ENCODE peak calls at places on chromosomes 12 and 14, in ten cellular contexts. One of them, this sample, is unnamed.

GRCh38 chr12:6200266-6201198 is at the start of gene CD9:
- DNase-seq in left lung: peak
- DNase-seq in tibial nerve: peak
- DNase-seq in caudate nucleus: no peak
- DNase-seq in ovary: peak
- DNase-seq in neuronal stem cell: no peak
- DNase-seq in GM23338: peak
- DNase-seq in IMR-90: no peak
- DNase-seq in AG04450: no peak
- DNase-seq in heart right ventricle: peak
- DNase-seq in this sample: peak

GRCh38 chr12:12954361-12954760 is 2.4 kb upstream of the GPRC5D start:
- DNase-seq in ovary: no peak
- DNase-seq in heart right ventricle: no peak
- DNase-seq in IMR-90: peak
- DNase-seq in tibial nerve: no peak
- DNase-seq in GM23338: no peak
- DNase-seq in caudate nucleus: no peak
- DNase-seq in left lung: no peak
- DNase-seq in neuronal stem cell: no peak
- DNase-seq in AG04450: no peak
- DNase-seq in this sample: peak

GRCh38 chr12:54294914-54295566 is 5.8 kb downstream of the NFE2 start:
- DNase-seq in GM23338: no peak
- DNase-seq in left lung: no peak
- DNase-seq in ovary: no peak
- DNase-seq in heart right ventricle: no peak
- DNase-seq in neuronal stem cell: no peak
- DNase-seq in AG04450: no peak
- DNase-seq in IMR-90: no peak
- DNase-seq in caudate nucleus: no peak
- DNase-seq in tibial nerve: no peak
- DNase-seq in this sample: no peak

GRCh38 chr12:70756118-70756517 is 118.9 kb upstream of the PTPRB start:
- DNase-seq in AG04450: no peak
- DNase-seq in neuronal stem cell: no peak
- DNase-seq in IMR-90: peak
- DNase-seq in GM23338: no peak
- DNase-seq in left lung: no peak
- DNase-seq in heart right ventricle: no peak
- DNase-seq in caudate nucleus: no peak
- DNase-seq in ovary: no peak
- DNase-seq in tibial nerve: no peak
- DNase-seq in this sample: no peak

GRCh38 chr12:104423273-104423672 is 33.5 kb upstream of the CHST11 start:
- DNase-seq in left lung: no peak
- DNase-seq in tibial nerve: no peak
- DNase-seq in IMR-90: no peak
- DNase-seq in ovary: no peak
- DNase-seq in caudate nucleus: no peak
- DNase-seq in GM23338: no peak
- DNase-seq in heart right ventricle: no peak
- DNase-seq in neuronal stem cell: no peak
- DNase-seq in AG04450: no peak
- DNase-seq in this sample: no peak

GRCh38 chr12:66500841-66501240 is 178.0 kb downstream of the GRIP1 start:
- DNase-seq in GM23338: no peak
- DNase-seq in ovary: no peak
- DNase-seq in IMR-90: no peak
- DNase-seq in heart right ventricle: no peak
- DNase-seq in neuronal stem cell: no peak
- DNase-seq in tibial nerve: no peak
- DNase-seq in left lung: no peak
- DNase-seq in AG04450: no peak
- DNase-seq in caudate nucleus: no peak
- DNase-seq in this sample: no peak

GRCh38 chr12:89187507-89187906 is 164.8 kb downstream of the DUSP6 start:
- DNase-seq in neuronal stem cell: no peak
- DNase-seq in AG04450: no peak
- DNase-seq in heart right ventricle: no peak
- DNase-seq in GM23338: no peak
- DNase-seq in tibial nerve: no peak
- DNase-seq in caudate nucleus: no peak
- DNase-seq in ovary: no peak
- DNase-seq in left lung: no peak
- DNase-seq in IMR-90: no peak
- DNase-seq in this sample: no peak

GRCh38 chr12:77047341-77048202 is 17.8 kb downstream of the E2F7 start:
- DNase-seq in ovary: no peak
- DNase-seq in IMR-90: no peak
- DNase-seq in left lung: no peak
- DNase-seq in heart right ventricle: no peak
- DNase-seq in tibial nerve: no peak
- DNase-seq in AG04450: no peak
- DNase-seq in neuronal stem cell: no peak
- DNase-seq in caudate nucleus: no peak
- DNase-seq in GM23338: no peak
- DNase-seq in this sample: no peak

GRCh38 chr14:69281450-69282169 is 21.7 kb downstream of the GALNT16 start:
- DNase-seq in ovary: no peak
- DNase-seq in heart right ventricle: no peak
- DNase-seq in AG04450: no peak
- DNase-seq in IMR-90: peak
- DNase-seq in left lung: no peak
- DNase-seq in GM23338: no peak
- DNase-seq in tibial nerve: no peak
- DNase-seq in caudate nucleus: no peak
- DNase-seq in neuronal stem cell: no peak
- DNase-seq in this sample: no peak

GRCh38 chr12:42790761-42791151 is 201.2 kb upstream of the PRICKLE1 start:
- DNase-seq in GM23338: no peak
- DNase-seq in heart right ventricle: no peak
- DNase-seq in caudate nucleus: no peak
- DNase-seq in left lung: no peak
- DNase-seq in AG04450: no peak
- DNase-seq in tibial nerve: no peak
- DNase-seq in IMR-90: peak
- DNase-seq in neuronal stem cell: no peak
- DNase-seq in ovary: no peak
- DNase-seq in this sample: no peak

GRCh38 chr12:63079791-63080395 is 71.1 kb downstream of the AVPR1A start:
- DNase-seq in left lung: no peak
- DNase-seq in heart right ventricle: no peak
- DNase-seq in tibial nerve: no peak
- DNase-seq in caudate nucleus: no peak
- DNase-seq in neuronal stem cell: no peak
- DNase-seq in IMR-90: no peak
- DNase-seq in ovary: no peak
- DNase-seq in GM23338: no peak
- DNase-seq in AG04450: no peak
- DNase-seq in this sample: no peak

GRCh38 chr12:104286538-104287482 is 16.7 kb upstream of the EID3 start:
- DNase-seq in heart right ventricle: peak
- DNase-seq in ovary: peak
- DNase-seq in tibial nerve: peak
- DNase-seq in AG04450: peak
- DNase-seq in neuronal stem cell: peak
- DNase-seq in IMR-90: peak
- DNase-seq in caudate nucleus: peak
- DNase-seq in GM23338: peak
- DNase-seq in left lung: peak
- DNase-seq in this sample: peak

GRCh38 chr12:51821423-51822260 is 26.9 kb downstream of the FIGNL2 start:
- DNase-seq in left lung: no peak
- DNase-seq in neuronal stem cell: no peak
- DNase-seq in IMR-90: no peak
- DNase-seq in ovary: no peak
- DNase-seq in GM23338: peak
- DNase-seq in tibial nerve: no peak
- DNase-seq in heart right ventricle: peak
- DNase-seq in caudate nucleus: no peak
- DNase-seq in AG04450: no peak
- DNase-seq in this sample: no peak
- H3K27ac ChIP-seq in left lung: peak
- H3K27ac ChIP-seq in neuronal stem cell: no peak
- H3K27ac ChIP-seq in IMR-90: peak
- H3K27ac ChIP-seq in ovary: no peak
- H3K27ac ChIP-seq in GM23338: no peak
- H3K27ac ChIP-seq in tibial nerve: no peak
- H3K27ac ChIP-seq in heart right ventricle: no peak
- H3K27ac ChIP-seq in caudate nucleus: peak
- H3K27ac ChIP-seq in AG04450: peak
- H3K27ac ChIP-seq in this sample: no peak

GRCh38 chr14:30893819-30894218 is 19.5 kb downstream of the COCH start:
- DNase-seq in GM23338: no peak
- DNase-seq in left lung: no peak
- DNase-seq in IMR-90: no peak
- DNase-seq in ovary: no peak
- DNase-seq in AG04450: no peak
- DNase-seq in neuronal stem cell: no peak
- DNase-seq in heart right ventricle: no peak
- DNase-seq in caudate nucleus: no peak
- DNase-seq in tibial nerve: no peak
- DNase-seq in this sample: no peak
- H3K27ac ChIP-seq in GM23338: no peak
- H3K27ac ChIP-seq in left lung: no peak
- H3K27ac ChIP-seq in IMR-90: no peak
- H3K27ac ChIP-seq in ovary: no peak
- H3K27ac ChIP-seq in AG04450: no peak
- H3K27ac ChIP-seq in neuronal stem cell: no peak
- H3K27ac ChIP-seq in heart right ventricle: no peak
- H3K27ac ChIP-seq in caudate nucleus: no peak
- H3K27ac ChIP-seq in tibial nerve: no peak
- H3K27ac ChIP-seq in this sample: no peak

DNA sequence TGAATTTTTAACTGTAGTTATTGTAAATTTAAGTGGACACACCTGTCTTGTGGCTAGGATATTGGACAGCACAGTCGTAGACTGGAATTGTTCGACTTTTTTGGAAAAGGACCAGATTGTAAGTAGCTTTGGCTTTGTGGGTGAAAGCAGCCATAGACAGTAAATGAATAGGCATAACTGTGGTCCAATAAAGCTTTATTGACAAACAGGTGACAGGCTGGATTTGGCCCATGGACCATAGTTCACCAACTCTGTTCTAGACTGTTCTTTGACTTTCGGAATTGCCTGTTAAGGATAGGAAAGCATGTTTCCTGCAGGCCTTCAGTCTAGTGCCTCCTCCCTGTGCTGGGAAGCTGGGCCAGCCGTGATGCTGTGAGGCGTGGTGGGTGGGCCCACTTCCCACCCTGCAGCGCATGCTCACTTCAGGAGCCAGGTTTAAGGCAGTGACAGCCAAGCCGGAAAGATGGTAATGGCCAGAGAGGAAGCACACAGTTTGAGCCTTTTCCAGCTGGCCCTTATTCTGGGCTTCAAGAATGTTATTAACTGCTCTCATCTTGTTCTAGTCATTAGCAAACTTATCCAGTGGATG is 51.8 kb downstream of the PPP2R5C start:
- DNase-seq in neuronal stem cell: no peak
- DNase-seq in IMR-90: no peak
- DNase-seq in ovary: peak
- DNase-seq in GM23338: no peak
- DNase-seq in heart right ventricle: peak
- DNase-seq in caudate nucleus: no peak
- DNase-seq in AG04450: no peak
- DNase-seq in tibial nerve: no peak
- DNase-seq in left lung: no peak
- DNase-seq in this sample: no peak
- H3K27ac ChIP-seq in neuronal stem cell: no peak
- H3K27ac ChIP-seq in IMR-90: no peak
- H3K27ac ChIP-seq in ovary: no peak
- H3K27ac ChIP-seq in GM23338: no peak
- H3K27ac ChIP-seq in heart right ventricle: peak
- H3K27ac ChIP-seq in caudate nucleus: peak
- H3K27ac ChIP-seq in AG04450: no peak
- H3K27ac ChIP-seq in tibial nerve: peak
- H3K27ac ChIP-seq in left lung: peak
- H3K27ac ChIP-seq in this sample: no peak

GRCh38 chr14:57085043-57085442 is 183.7 kb downstream of the EXOC5 start:
- DNase-seq in ovary: no peak
- DNase-seq in GM23338: no peak
- DNase-seq in caudate nucleus: no peak
- DNase-seq in heart right ventricle: no peak
- DNase-seq in neuronal stem cell: no peak
- DNase-seq in AG04450: no peak
- DNase-seq in IMR-90: no peak
- DNase-seq in left lung: no peak
- DNase-seq in tibial nerve: no peak
- DNase-seq in this sample: no peak

GRCh38 chr14:57086271-57087162 is 182.2 kb downstream of the EXOC5 start:
- DNase-seq in AG04450: no peak
- DNase-seq in caudate nucleus: no peak
- DNase-seq in neuronal stem cell: no peak
- DNase-seq in IMR-90: no peak
- DNase-seq in tibial nerve: no peak
- DNase-seq in ovary: no peak
- DNase-seq in heart right ventricle: no peak
- DNase-seq in GM23338: no peak
- DNase-seq in left lung: no peak
- DNase-seq in this sample: no peak

GRCh38 chr14:57078054-57078453 is 190.7 kb downstream of the EXOC5 start:
- DNase-seq in AG04450: no peak
- DNase-seq in GM23338: no peak
- DNase-seq in ovary: no peak
- DNase-seq in caudate nucleus: no peak
- DNase-seq in heart right ventricle: no peak
- DNase-seq in IMR-90: no peak
- DNase-seq in left lung: no peak
- DNase-seq in tibial nerve: no peak
- DNase-seq in neuronal stem cell: no peak
- DNase-seq in this sample: no peak

GRCh38 chr14:57085801-57086200 is 182.9 kb downstream of the EXOC5 start:
- DNase-seq in caudate nucleus: no peak
- DNase-seq in left lung: no peak
- DNase-seq in IMR-90: no peak
- DNase-seq in tibial nerve: no peak
- DNase-seq in ovary: no peak
- DNase-seq in AG04450: no peak
- DNase-seq in GM23338: no peak
- DNase-seq in neuronal stem cell: no peak
- DNase-seq in heart right ventricle: no peak
- DNase-seq in this sample: no peak

DNA sequence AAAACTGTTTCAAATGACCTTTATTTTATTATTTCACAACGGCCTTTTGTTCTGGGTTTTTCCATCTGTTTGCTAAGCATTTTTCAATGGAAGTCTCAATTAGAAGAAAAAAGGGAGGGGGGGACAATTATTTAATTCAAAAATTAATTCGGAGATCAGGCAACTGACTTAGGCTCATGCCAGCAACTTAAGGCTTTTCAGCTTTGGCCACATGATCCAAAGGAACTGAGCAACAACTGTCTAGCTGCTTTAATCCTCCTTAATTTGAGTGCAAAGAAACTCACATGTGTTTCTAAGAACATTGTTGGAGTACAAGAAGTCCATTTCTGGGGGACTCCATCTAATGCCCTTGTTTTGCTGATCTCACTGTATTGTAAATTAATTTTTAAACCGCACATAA is 188.0 kb downstream of the EXOC5 start:
- DNase-seq in AG04450: no peak
- DNase-seq in GM23338: no peak
- DNase-seq in caudate nucleus: no peak
- DNase-seq in neuronal stem cell: no peak
- DNase-seq in heart right ventricle: no peak
- DNase-seq in IMR-90: no peak
- DNase-seq in tibial nerve: no peak
- DNase-seq in ovary: no peak
- DNase-seq in left lung: no peak
- DNase-seq in this sample: peak
- H3K27ac ChIP-seq in AG04450: no peak
- H3K27ac ChIP-seq in GM23338: no peak
- H3K27ac ChIP-seq in caudate nucleus: no peak
- H3K27ac ChIP-seq in neuronal stem cell: no peak
- H3K27ac ChIP-seq in heart right ventricle: no peak
- H3K27ac ChIP-seq in IMR-90: no peak
- H3K27ac ChIP-seq in tibial nerve: no peak
- H3K27ac ChIP-seq in ovary: no peak
- H3K27ac ChIP-seq in left lung: no peak
- H3K27ac ChIP-seq in this sample: peak